ENCODE peak calls at places on chromosomes 11 and 22, in nine cellular contexts. V is Peyer's patch, I is adrenal gland, R is body of pancreas, X is prostate gland, H is transverse colon, Z is right lobe of liver, W is IMR-90, C is heart left ventricle. O is an unnamed sample.

GRCh38 chr11:17413414-17414316 is 25.2 kb upstream of the KCNJ11 start:
- DNase-seq in Z (peak; percentile 86), V (no peak), I (no peak), W (no peak), X (peak; percentile 64), C (no peak), R (peak; percentile 98), H (peak; percentile 72), O (no peak)

GRCh38 chr22:27885977-27886842 is 32.8 kb downstream of the PITPNB start:
- DNase-seq in Z (no peak), W (peak; percentile 98), I (peak; percentile 44), V (peak; percentile 31), H (peak; percentile 39), X (peak; percentile 23), R (peak; percentile 42), C (no peak), O (peak; percentile 41)

GRCh38 chr11:44095506-44096359 is at the start of gene EXT2:
- DNase-seq in I (peak; percentile 90), X (peak; percentile 85), V (peak; percentile 83), W (peak; percentile 76), R (peak; percentile 92), H (peak; percentile 91), Z (peak; percentile 93), C (peak; percentile 88), O (peak; percentile 87)

GRCh38 chr22:35534091-35534490 is 6.5 kb upstream of the RASD2 start:
- DNase-seq in V (no peak), I (no peak), C (no peak), W (no peak), X (no peak), Z (no peak), H (no peak), R (no peak), O (no peak)

GRCh38 chr11:62726156-62727006 is 876 bp downstream of the HNRNPUL2 start:
- DNase-seq in I (no peak), X (peak; percentile 21), W (no peak), V (no peak), C (no peak), H (no peak), R (peak; percentile 25), Z (peak; percentile 56), O (no peak)

GRCh38 chr11:66207816-66208215 is 60.6 kb upstream of the RAB1B start:
- DNase-seq in H (no peak), W (no peak), R (no peak), I (no peak), C (no peak), V (no peak), X (no peak), Z (peak; percentile 4), O (peak; percentile 37)

GRCh38 chr11:79122759-79123158 is 318.1 kb downstream of the TENM4 start:
- DNase-seq in V (no peak), H (no peak), C (no peak), Z (no peak), X (no peak), R (no peak), W (no peak), I (no peak), O (no peak)

GRCh38 chr22:48714231-48714630 is 1113.4 kb downstream of the BRD1 start:
- DNase-seq in W (no peak), C (no peak), I (no peak), Z (no peak), X (no peak), H (no peak), R (no peak), V (no peak), O (no peak)

GRCh38 chr11:859394-860131 is 16.9 kb downstream of the TSPAN4 start:
- DNase-seq in I (peak; percentile 76), R (peak; percentile 82), C (peak; percentile 81), Z (no peak), H (peak; percentile 76), W (peak; percentile 85), V (no peak), X (peak; percentile 61), O (peak; percentile 81)

GRCh38 chr22:25393121-25393805 is 171.2 kb upstream of the GRK3 start:
- DNase-seq in W (no peak), Z (no peak), R (no peak), X (no peak), V (no peak), H (no peak), I (no peak), C (no peak), O (no peak)

GRCh38 chr11:3823303-3823702 is 14.9 kb downstream of the PGAP2 start:
- DNase-seq in C (no peak), W (peak; percentile 84), V (no peak), I (peak; percentile 56), H (no peak), X (no peak), R (no peak), Z (no peak), O (no peak)

GRCh38 chr22:44609589-44609988 is 92.4 kb upstream of the PRR5 start:
- DNase-seq in X (no peak), V (no peak), Z (no peak), H (no peak), C (no peak), W (no peak), I (no peak), R (no peak), O (no peak)

GRCh38 chr11:110296226-110297081 is at the start of gene RDX:
- DNase-seq in W (peak; percentile 63), H (peak; percentile 64), I (peak; percentile 82), V (peak; percentile 59), C (peak; percentile 82), R (peak; percentile 70), X (peak; percentile 63), Z (peak; percentile 84), O (peak; percentile 95)

GRCh38 chr22:29491012-29491411 is 11.0 kb downstream of the NEFH start:
- DNase-seq in R (no peak), I (no peak), V (no peak), X (no peak), Z (no peak), W (no peak), C (no peak), H (no peak), O (no peak)

GRCh38 chr22:29493636-29494035 is 13.6 kb downstream of the NEFH start:
- DNase-seq in W (no peak), C (no peak), H (no peak), I (no peak), Z (no peak), R (no peak), X (no peak), V (no peak), O (no peak)
- TF ChIP-seq POLR2A in W (no peak), C (no peak), H (no peak), I (no peak), Z (no peak), R (no peak), X (no peak), V (no peak), O (no peak)

GRCh38 chr22:40218152-40218551 is 40.4 kb downstream of the TNRC6B start:
- DNase-seq in W (no peak), H (no peak), R (no peak), C (no peak), Z (no peak), V (no peak), I (no peak), X (no peak), O (no peak)

GRCh38 chr22:40218723-40219294 is 41.1 kb downstream of the TNRC6B start:
- DNase-seq in I (no peak), C (no peak), R (no peak), Z (no peak), W (peak; percentile 31), H (no peak), V (no peak), X (no peak), O (no peak)

GRCh38 chr22:40224702-40225101 is 47.0 kb downstream of the TNRC6B start:
- DNase-seq in I (no peak), Z (no peak), V (no peak), R (no peak), X (no peak), W (peak; percentile 6), C (no peak), H (no peak), O (no peak)

GRCh38 chr22:40221055-40221414 is 43.3 kb downstream of the TNRC6B start:
- DNase-seq in X (no peak), V (no peak), H (no peak), R (no peak), C (no peak), I (no peak), Z (no peak), W (no peak), O (no peak)

GRCh38 chr22:40220316-40221054 is 42.8 kb downstream of the TNRC6B start:
- DNase-seq in C (no peak), R (no peak), V (no peak), X (peak; percentile 40), W (no peak), Z (no peak), I (no peak), H (no peak), O (peak; percentile 23)
- H3K4me1 ChIP-seq in C (no peaks in the 10 kb centered on the region), R (peaks cover 47% of the 10 kb centered on the region), V (peaks cover 6% of the 10 kb centered on the region), X (peaks cover 12% of the 10 kb centered on the region), W (peaks cover 12% of the 10 kb centered on the region), Z (peaks cover 4% of the 10 kb centered on the region), I (peaks cover 34% of the 10 kb centered on the region), H (peaks cover 67% of the 10 kb centered on the region), O (peaks cover 25% of the 10 kb centered on the region)

GRCh38 chr11:72005347-72006260 is 6.9 kb downstream of the IL18BP start:
- DNase-seq in Z (no peak), X (no peak), V (no peak), H (no peak), C (no peak), R (no peak), W (no peak), I (no peak), O (no peak)

GRCh38 chr11:72008728-72009127 is 10.0 kb downstream of the IL18BP start:
- DNase-seq in X (no peak), Z (no peak), I (no peak), V (no peak), R (peak; percentile 5), H (no peak), W (no peak), C (no peak), O (no peak)

GRCh38 chr11:72007587-72007986 is 8.9 kb downstream of the IL18BP start:
- DNase-seq in X (no peak), C (no peak), H (no peak), I (no peak), V (no peak), Z (no peak), W (no peak), R (no peak), O (no peak)

GRCh38 chr11:72006309-72007088 is 7.8 kb downstream of the IL18BP start:
- DNase-seq in R (no peak), W (no peak), X (no peak), Z (no peak), H (no peak), V (no peak), I (no peak), C (no peak), O (no peak)

DNA sequence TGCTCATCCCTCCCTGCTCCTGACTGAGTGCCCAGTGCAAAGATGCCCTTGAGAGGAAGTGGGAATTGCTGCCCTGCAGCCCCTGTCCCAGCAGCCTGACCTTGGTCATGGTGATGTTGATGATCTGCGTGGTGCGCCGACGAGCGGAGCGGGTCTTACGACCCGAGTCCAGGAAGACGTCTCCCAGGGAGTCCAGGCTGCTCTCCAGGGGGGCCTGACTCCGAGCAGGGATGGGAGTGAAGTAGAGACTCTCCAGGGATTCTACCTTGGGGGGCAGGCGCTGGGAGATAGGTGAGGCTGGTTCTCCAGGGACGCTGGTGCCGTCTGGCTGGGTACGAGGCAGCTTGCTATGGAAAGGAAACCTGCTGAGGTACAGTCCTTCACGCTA is 8.4 kb downstream of the IL18BP start:
- DNase-seq in W (no peak), I (no peak), C (no peak), V (no peak), X (no peak), R (no peak), Z (no peak), H (no peak), O (no peak)
- TF ChIP-seq POLR2A in W (no peak), I (no peak), C (no peak), V (no peak), X (no peak), R (no peak), Z (no peak), H (no peak), O (no peak)

GRCh38 chr11:46295312-46295995 is 18.0 kb downstream of the CREB3L1 start:
- DNase-seq in I (peak; percentile 86), R (peak; percentile 72), C (peak; percentile 87), Z (no peak), W (peak; percentile 72), V (peak; percentile 31), H (peak; percentile 70), X (peak; percentile 73), O (peak; percentile 76)
- H3K4me1 ChIP-seq in I (peaks cover 69% of the 10 kb centered on the region), R (peaks cover 38% of the 10 kb centered on the region), C (no peaks in the 10 kb centered on the region), Z (no peaks in the 10 kb centered on the region), W (peaks cover 68% of the 10 kb centered on the region), V (peaks cover 5% of the 10 kb centered on the region), H (peaks cover 51% of the 10 kb centered on the region), X (peaks cover 26% of the 10 kb centered on the region), O (peaks cover 27% of the 10 kb centered on the region)

O was measured in thyroid gland.